ENCODE peak calls at places on chromosome 12, in eight cellular contexts. V is activated CD8-positive, alpha-beta T cell treated with anti-CD3 and anti-CD28 coated beads, Interleukin-2, amount 10 ng/mL, durations not matched to agents 7 days and 5 days; Q is GM19239; I is A172; N is stimulated activated naive B cell treated with anti-CD40 and anti-IgM and Interleukin-4, amounts not matched to agents 10 μg/mL and 1 μg/mL and 100 μg/mL, for 72 hours; H is hippocampal formation; E is mesothelial cell of epicardium; J is nephron progenitor cell. T is an unnamed sample.

GRCh38 chr12:41681898-41682297 is 462.8 kb downstream of the GXYLT1 start:
- DNase-seq in V (no peak), Q (no peak), J (no peak), I (no peak), E (no peak), H (no peak), N (no peak), T (no peak)

GRCh38 chr12:123063535-123063934 is 83.1 kb downstream of the ARL6IP4 start:
- DNase-seq in E (no peak), N (no peak), H (no peak), I (no peak), Q (no peak), J (no peak), V (peak; percentile 37), T (no peak)

GRCh38 chr12:22082190-22082701 is 36.2 kb downstream of the CMAS start:
- DNase-seq in H (no peak), E (no peak), N (no peak), I (no peak), J (no peak), Q (no peak), V (no peak), T (no peak)

GRCh38 chr12:26028953-26029740 is 70.7 kb downstream of the RASSF8 start:
- DNase-seq in E (no peak), Q (peak; percentile 15), I (peak; percentile 17), N (no peak), V (peak; percentile 49), H (peak; percentile 67), J (peak; percentile 26), T (peak; percentile 47)

GRCh38 chr12:89899651-89900050 is 191.0 kb upstream of the ATP2B1 start:
- DNase-seq in J (no peak), N (no peak), E (no peak), Q (no peak), H (no peak), V (no peak), I (no peak), T (no peak)

GRCh38 chr12:41684997-41685396 is 459.7 kb downstream of the GXYLT1 start:
- DNase-seq in N (no peak), Q (no peak), V (no peak), E (no peak), J (no peak), H (no peak), I (peak; percentile 14), T (no peak)

GRCh38 chr12:122928891-122929538 is 33.1 kb upstream of the VPS37B start:
- DNase-seq in J (no peak), E (no peak), Q (no peak), V (no peak), I (no peak), H (no peak), N (no peak), T (no peak)

GRCh38 chr12:66044731-66045130 is 85.8 kb downstream of the LLPH start:
- DNase-seq in H (no peak), E (no peak), Q (no peak), N (no peak), I (peak; percentile 6), J (no peak), V (no peak), T (no peak)

GRCh38 chr12:101799774-101800173 is 31.0 kb downstream of the GNPTAB start:
- DNase-seq in N (no peak), Q (no peak), V (no peak), I (no peak), H (no peak), E (no peak), J (no peak), T (no peak)

GRCh38 chr12:9588749-9589148 is 19.0 kb downstream of the KLRB1 start:
- DNase-seq in E (no peak), H (no peak), V (no peak), N (no peak), J (no peak), I (no peak), Q (no peak), T (no peak)

GRCh38 chr12:8609061-8609570 is 3.5 kb downstream of the AICDA start:
- DNase-seq in V (peak; percentile 28), I (peak; percentile 25), E (no peak), H (peak; percentile 23), Q (peak; percentile 39), J (peak; percentile 23), N (no peak), T (peak; percentile 67)

GRCh38 chr12:39831587-39832315 is 212.1 kb upstream of the ABCD2 start:
- DNase-seq in J (no peak), H (no peak), E (no peak), I (peak; percentile 34), N (no peak), Q (no peak), V (no peak), T (no peak)

GRCh38 chr12:104334581-104334980 is 31.0 kb downstream of the EID3 start:
- DNase-seq in Q (no peak), I (peak; percentile 51), J (no peak), N (no peak), E (no peak), H (no peak), V (no peak), T (no peak)

GRCh38 chr12:14716848-14717444 is 20.5 kb upstream of the GUCY2C start:
- DNase-seq in J (peak; percentile 20), Q (peak; percentile 7), V (peak; percentile 67), E (no peak), H (no peak), I (peak; percentile 1), N (peak; percentile 35), T (peak; percentile 32)

GRCh38 chr12:104958946-104959841 is 1.1 kb upstream of the SLC41A2 start:
- DNase-seq in H (no peak), J (peak; percentile 10), E (no peak), V (no peak), Q (no peak), I (peak; percentile 22), N (no peak), T (peak; percentile 47)

GRCh38 chr12:13350381-13350780 is 153.9 kb downstream of the EMP1 start:
- DNase-seq in N (no peak), J (no peak), V (no peak), Q (no peak), I (no peak), E (no peak), H (no peak), T (no peak)

GRCh38 chr12:109539508-109539907 is 33.8 kb downstream of the MMAB start:
- DNase-seq in V (no peak), H (no peak), I (peak; percentile 15), Q (no peak), E (no peak), J (no peak), N (no peak), T (no peak)

GRCh38 chr12:33605776-33606175 is 166.2 kb upstream of the SYT10 start:
- DNase-seq in Q (no peak), V (no peak), E (no peak), I (peak; percentile 56), N (no peak), H (no peak), J (no peak), T (peak; percentile 46)

GRCh38 chr12:76270657-76271358 is 77.4 kb downstream of the BBS10 start:
- DNase-seq in N (no peak), V (no peak), H (no peak), I (no peak), E (no peak), Q (no peak), J (no peak), T (peak; percentile 19)

GRCh38 chr12:10191865-10192264 is 13.0 kb downstream of the TMEM52B start:
- DNase-seq in V (no peak), Q (no peak), N (no peak), E (no peak), J (no peak), H (no peak), I (peak; percentile 66), T (no peak)

GRCh38 chr12:6095269-6095668 is 29.2 kb downstream of the VWF start:
- DNase-seq in N (no peak), Q (no peak), H (no peak), J (no peak), E (no peak), V (no peak), I (no peak), T (no peak)

GRCh38 chr12:57591567-57592325 is 754 bp downstream of the PIP4K2C start:
- DNase-seq in N (no peak), I (no peak), V (no peak), E (peak; percentile 50), Q (no peak), J (peak; percentile 55), H (peak; percentile 22), T (no peak)

GRCh38 chr12:124432376-124432775 is 135.0 kb downstream of the NCOR2 start:
- DNase-seq in V (no peak), N (no peak), J (no peak), I (no peak), H (no peak), Q (no peak), E (no peak), T (no peak)

GRCh38 chr12:44457465-44457864 is 418.6 kb downstream of the NELL2 start:
- DNase-seq in H (no peak), J (no peak), I (no peak), Q (no peak), E (no peak), V (no peak), N (no peak), T (no peak)

GRCh38 chr12:16473610-16474326 is 126.3 kb downstream of the MGST1 start:
- DNase-seq in I (no peak), E (no peak), V (no peak), J (no peak), N (no peak), Q (no peak), H (no peak), T (peak; percentile 83)

GRCh38 chr12:101076940-101077351 is 133.1 kb downstream of the SLC5A8 start:
- DNase-seq in V (no peak), J (no peak), E (no peak), I (peak; percentile 12), Q (no peak), N (no peak), H (no peak), T (peak; percentile 20)

GRCh38 chr12:30416631-30417030 is 279.0 kb downstream of the IPO8 start:
- DNase-seq in E (no peak), J (no peak), I (no peak), H (no peak), N (no peak), V (no peak), Q (no peak), T (no peak)

GRCh38 chr12:25372002-25372401 is 121.3 kb upstream of the KRAS start:
- DNase-seq in N (no peak), Q (no peak), E (no peak), H (no peak), V (no peak), I (no peak), J (no peak), T (no peak)

GRCh38 chr12:60148831-60149230 is 553.0 kb downstream of the SLC16A7 start:
- DNase-seq in H (no peak), N (no peak), J (no peak), Q (no peak), I (peak; percentile 85), V (no peak), E (no peak), T (peak; percentile 88)

GRCh38 chr12:24948452-24948815 is 467 bp downstream of the BCAT1 start:
- DNase-seq in V (peak; percentile 50), Q (no peak), N (peak; percentile 39), E (no peak), H (no peak), I (no peak), J (peak; percentile 14), T (peak; percentile 12)

GRCh38 chr12:72271401-72271740 is 799 bp upstream of the TRHDE start:
- DNase-seq in I (no peak), E (peak; percentile 43), N (no peak), J (peak; percentile 74), V (no peak), Q (no peak), H (peak; percentile 12), T (peak; percentile 66)

GRCh38 chr12:91640021-91640420 is 457.4 kb upstream of the DCN start:
- DNase-seq in V (no peak), H (no peak), J (no peak), I (no peak), Q (no peak), E (no peak), N (no peak), T (no peak)

GRCh38 chr12:39235990-39236767 is 206.7 kb downstream of the KIF21A start:
- DNase-seq in I (peak; percentile 74), Q (no peak), E (no peak), J (no peak), N (no peak), H (no peak), V (no peak), T (no peak)

GRCh38 chr12:103279444-103279843 is 216.3 kb downstream of the C12orf42 start:
- DNase-seq in N (no peak), J (no peak), V (peak; percentile 23), Q (peak; percentile 30), H (no peak), I (no peak), E (no peak), T (no peak)